ENCODE peak calls at places on chromosomes 1 and 21, in four cellular contexts. X is dorsolateral prefrontal cortex, E is RWPE1, O is heart right ventricle. A is an unnamed sample.
A peak's percentile ranks its signal among the peaks of the same experiment; 100 is the strongest.

GRCh38 chr1:198848649-198849048 is 209.8 kb downstream of the PTPRC start:
- DNase-seq in X (no peak), E (no peak), O (no peak), A (no peak)

GRCh38 chr1:54556110-54556509 is 8.1 kb downstream of the ACOT11 start:
- DNase-seq in X (no peak), E (no peak), O (no peak), A (no peak)

GRCh38 chr1:55712148-55712547 is 497.0 kb upstream of the USP24 start:
- DNase-seq in X (no peak), E (no peak), O (no peak), A (no peak)

GRCh38 chr1:54328117-54328636 is 78.0 kb downstream of the SSBP3 start:
- DNase-seq in X (no peak), E (no peak), O (no peak), A (no peak)

GRCh38 chr1:19606817-19607706 is 37.0 kb upstream of the NBL1 start:
- DNase-seq in X (no peak), E (no peak), O (no peak), A (no peak)

GRCh38 chr1:113904292-113904673 is 316 bp downstream of the AP4B1 start:
- DNase-seq in X (peak; percentile 46), E (peak; percentile 60), O (no peak), A (peak; percentile 31)

GRCh38 chr21:31475223-31475622 is 131.2 kb upstream of the TIAM1 start:
- DNase-seq in X (no peak), E (no peak), O (no peak), A (no peak)

GRCh38 chr1:39689214-39689613 is 2.0 kb downstream of the HPCAL4 start:
- DNase-seq in X (no peak), E (no peak), O (no peak), A (no peak)

GRCh38 chr1:160777486-160778089 is 18.4 kb upstream of the LY9 start:
- DNase-seq in X (no peak), E (no peak), O (no peak), A (no peak)

GRCh38 chr1:202915146-202915545 is 11.9 kb downstream of the KLHL12 start:
- DNase-seq in X (no peak), E (no peak), O (no peak), A (no peak)

GRCh38 chr1:164846731-164847691 is 288.0 kb downstream of the PBX1 start:
- DNase-seq in X (no peak), E (no peak), O (no peak), A (no peak)

GRCh38 chr1:226064816-226065248 is 2.3 kb downstream of the H3-3A start:
- DNase-seq in X (peak; percentile 52), E (peak; percentile 62), O (peak; percentile 50), A (no peak)

GRCh38 chr1:177646757-177647730 is 322.8 kb downstream of the SEC16B start:
- DNase-seq in X (no peak), E (no peak), O (no peak), A (no peak)

GRCh38 chr1:6348511-6349191 is 44.9 kb downstream of the ACOT7 start:
- DNase-seq in X (no peak), E (no peak), O (peak; percentile 47), A (no peak)

GRCh38 chr1:175521265-175522040 is 221.9 kb downstream of the TNR start:
- DNase-seq in X (no peak), E (no peak), O (no peak), A (no peak)

GRCh38 chr21:45020629-45021427 is 53.6 kb upstream of the ADARB1 start:
- DNase-seq in X (no peak), E (no peak), O (no peak), A (no peak)

GRCh38 chr1:20767271-20767670 is 19.8 kb downstream of the HP1BP3 start:
- DNase-seq in X (no peak), E (no peak), O (no peak), A (no peak)

GRCh38 chr1:168771104-168771630 is 42.2 kb upstream of the DPT start:
- DNase-seq in X (no peak), E (no peak), O (no peak), A (no peak)

GRCh38 chr21:15706686-15707085 is 23.1 kb upstream of the USP25 start:
- DNase-seq in X (no peak), E (peak; percentile 88), O (peak; percentile 7), A (peak; percentile 82)

GRCh38 chr1:43558346-43558841 is 27.7 kb downstream of the PTPRF start:
- DNase-seq in X (no peak), E (no peak), O (no peak), A (no peak)

GRCh38 chr1:90850181-90850924 is 133.3 kb upstream of the BARHL2 start:
- DNase-seq in X (peak; percentile 44), E (no peak), O (peak; percentile 16), A (no peak)

GRCh38 chr1:233240839-233241682 is 54.5 kb downstream of the PCNX2 start:
- DNase-seq in X (peak; percentile 52), E (peak; percentile 21), O (peak; percentile 56), A (no peak)

GRCh38 chr1:154497026-154497806 is 4.8 kb upstream of the TDRD10 start:
- DNase-seq in X (no peak), E (no peak), O (peak; percentile 66), A (no peak)
- H3K27ac ChIP-seq in X (no peak overlapping the region), E (no peak overlapping the region), O (peak overlapping the region; percentile 84), A (no peak overlapping the region)

GRCh38 chr21:17461014-17461413 is 51.8 kb upstream of the CXADR start:
- DNase-seq in X (peak; percentile 15), E (peak; percentile 44), O (peak; percentile 69), A (no peak)
- H3K27ac ChIP-seq in X (peak overlapping the region; percentile 64), E (no peak overlapping the region), O (peak overlapping the region; percentile 7), A (peak overlapping the region; percentile 72)

GRCh38 chr1:100700586-100700985 is 19.0 kb upstream of the VCAM1 start:
- DNase-seq in X (no peak), E (no peak), O (no peak), A (no peak)

GRCh38 chr1:100703716-100704115 is 15.8 kb upstream of the VCAM1 start:
- DNase-seq in X (no peak), E (no peak), O (no peak), A (no peak)

GRCh38 chr1:100706861-100707260 is 12.7 kb upstream of the VCAM1 start:
- DNase-seq in X (no peak), E (no peak), O (no peak), A (no peak)

GRCh38 chr1:100703052-100703451 is 16.5 kb upstream of the VCAM1 start:
- DNase-seq in X (no peak), E (no peak), O (no peak), A (no peak)

DNA sequence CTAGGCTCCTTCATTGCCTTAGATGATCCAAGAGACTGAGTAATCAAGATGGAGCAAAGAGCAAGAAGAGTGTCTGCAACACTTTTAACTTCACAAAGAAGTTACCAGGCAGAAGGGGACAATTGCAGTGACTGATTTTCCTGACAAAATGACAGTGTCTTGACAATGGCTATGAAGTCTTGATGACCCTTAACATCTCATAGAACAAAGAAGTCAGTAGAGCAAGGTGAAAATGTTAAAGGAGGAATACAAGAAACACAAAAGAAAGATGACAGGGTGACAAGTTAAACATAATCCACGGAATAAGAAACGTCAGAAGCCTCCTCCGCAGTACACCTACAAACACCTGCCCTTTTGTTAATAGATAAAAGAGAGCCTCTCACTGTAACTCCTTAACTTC is 15.1 kb upstream of the VCAM1 start:
- DNase-seq in X (no peak), E (no peak), O (no peak), A (no peak)
- H3K27ac ChIP-seq in X (no peak overlapping the region), E (no peak overlapping the region), O (no peak overlapping the region), A (no peak overlapping the region)

DNA sequence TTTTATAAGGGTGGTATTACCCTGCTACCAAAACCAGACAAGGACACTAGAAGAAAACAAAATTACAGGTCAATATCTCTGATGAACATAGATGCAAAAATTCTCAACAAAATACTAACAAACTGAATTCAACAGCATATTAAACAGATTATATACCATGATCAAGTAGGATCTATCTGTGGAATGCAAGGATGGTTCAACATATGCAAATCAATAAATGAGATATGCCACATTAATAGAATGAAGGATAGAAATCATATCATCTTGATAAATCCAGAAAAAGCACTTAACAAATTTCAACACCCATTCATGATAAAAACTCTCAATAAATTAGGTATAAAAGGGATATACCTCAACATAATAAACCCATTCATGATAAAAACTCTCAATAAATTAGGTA is 24.3 kb upstream of the MYBPHL start:
- DNase-seq in X (no peak), E (no peak), O (no peak), A (no peak)
- H3K27ac ChIP-seq in X (no peak overlapping the region), E (no peak overlapping the region), O (no peak overlapping the region), A (no peak overlapping the region)

DNA sequence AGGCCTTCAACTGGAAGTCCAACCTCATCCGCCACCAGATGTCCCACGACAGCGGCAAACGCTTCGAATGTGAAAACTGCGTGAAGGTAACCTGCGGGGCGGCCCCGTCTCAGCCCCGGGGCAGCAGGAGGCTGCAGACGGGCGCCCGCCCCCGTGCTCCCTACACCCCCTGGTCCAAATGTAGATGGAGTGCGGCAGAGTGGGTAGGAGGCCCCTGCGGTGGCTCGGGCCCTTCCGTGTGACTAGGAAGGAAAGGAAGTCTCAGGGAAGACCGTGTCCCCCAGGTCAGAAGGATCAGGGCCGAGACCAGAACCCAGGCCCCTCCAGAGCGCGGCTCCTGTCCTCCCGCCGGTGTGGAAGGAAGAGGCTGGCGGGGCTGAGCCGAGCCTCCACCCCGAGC is 49.7 kb upstream of the ARHGEF16 start:
- DNase-seq in X (no peak), E (no peak), O (no peak), A (no peak)
- H3K27ac ChIP-seq in X (no peak overlapping the region), E (no peak overlapping the region), O (no peak overlapping the region), A (no peak overlapping the region)

DNA sequence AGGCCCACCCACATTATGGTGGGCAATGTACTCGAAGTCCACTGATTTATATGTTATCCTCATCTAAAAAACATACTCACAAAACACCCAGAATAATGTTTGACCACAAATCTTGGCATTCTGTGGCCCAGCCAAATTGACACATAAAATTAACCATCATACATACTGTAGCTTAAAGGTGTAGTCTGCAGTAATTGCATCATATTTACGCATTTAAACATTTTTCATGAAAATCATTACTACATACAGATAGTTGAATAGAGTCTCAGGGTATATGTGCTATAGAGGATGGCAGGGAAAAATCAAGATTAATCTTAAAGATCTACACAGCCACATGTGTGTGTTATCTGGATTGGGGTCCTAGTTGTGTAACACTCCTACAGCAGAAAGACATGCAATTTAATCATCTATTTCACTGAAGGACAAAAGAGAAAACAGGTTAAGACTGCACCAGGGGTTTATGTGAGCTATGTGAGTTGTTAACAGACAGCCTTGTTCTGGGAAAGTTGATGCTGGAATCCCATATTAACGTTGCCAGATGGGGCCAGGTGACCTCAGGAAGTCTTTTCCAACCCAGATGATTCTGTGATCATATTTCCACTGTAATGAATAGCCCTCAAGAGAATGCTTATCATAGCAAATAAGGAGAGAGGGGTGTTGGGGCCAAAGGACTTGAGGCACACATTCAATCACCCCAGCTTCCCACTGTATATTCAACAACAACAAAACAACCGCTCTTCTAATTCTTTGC is 14.3 kb downstream of the ZNF697 start:
- DNase-seq in X (no peak), E (no peak), O (no peak), A (no peak)
- H3K27ac ChIP-seq in X (no peak overlapping the region), E (no peak overlapping the region), O (no peak overlapping the region), A (no peak overlapping the region)